ENCODE peak calls at places on chromosomes 11 and 22, in four cellular contexts. U is neural progenitor cell; O is HAP-1; K is naive thymus-derived CD4-positive, alpha-beta T cell. X is an unnamed sample. For H3K27me3, the result is how much of the 10 kb centered on the place peaks cover.

GRCh38 chr11:32297629-32298028 is 137.7 kb downstream of the WT1 start:
- DNase-seq in K (peak), U (peak), O (peak), X (no peak)

GRCh38 chr11:68099474-68100405 is 21.4 kb downstream of the CHKA start:
- DNase-seq in K (peak), U (no peak), O (no peak), X (no peak)

GRCh38 chr11:124285610-124286344 is 28.0 kb downstream of the OR8D1 start:
- DNase-seq in K (no peak), O (no peak), U (no peak), X (no peak)

GRCh38 chr11:75087319-75088055 is 9.2 kb downstream of the OR2AT4 start:
- DNase-seq in K (no peak), U (no peak), O (no peak), X (no peak)

GRCh38 chr11:69434341-69434960 is 47.0 kb upstream of the LINC01488 start:
- DNase-seq in U (peak), O (no peak), K (no peak), X (no peak)

GRCh38 chr11:120222916-120223315 is 12.1 kb downstream of the OAF start:
- DNase-seq in U (no peak), K (no peak), O (no peak), X (no peak)

GRCh38 chr11:114060402-114061052 is 1.0 kb downstream of the ZBTB16 start:
- DNase-seq in O (no peak), U (peak), K (peak), X (no peak)

GRCh38 chr11:87300640-87301381 is 263.1 kb downstream of the TMEM135 start:
- DNase-seq in K (no peak), O (no peak), U (no peak), X (no peak)

GRCh38 chr11:123659311-123659710 is 4.9 kb upstream of the SCN3B start:
- DNase-seq in K (no peak), U (no peak), O (no peak), X (no peak)

GRCh38 chr11:61516675-61517516 is 8.3 kb downstream of the LRRC10B start:
- DNase-seq in K (peak), O (no peak), U (peak), X (peak)

GRCh38 chr11:1238767-1239595 is 16.1 kb downstream of the MUC5B start:
- DNase-seq in U (peak), O (no peak), K (no peak), X (no peak)

GRCh38 chr11:70583781-70584218 is 185.5 kb downstream of the CTTN start:
- DNase-seq in K (no peak), O (no peak), U (no peak), X (no peak)

GRCh38 chr11:108561535-108561991 is 32.0 kb downstream of the EXPH5 start:
- DNase-seq in K (no peak), U (no peak), O (no peak), X (no peak)

GRCh38 chr11:131064373-131064991 is 148.2 kb upstream of the SNX19 start:
- DNase-seq in U (peak), O (peak), K (no peak), X (peak)

GRCh38 chr11:69166186-69167115 is 10.7 kb downstream of the SMIM38 start:
- DNase-seq in O (no peak), U (peak), K (no peak), X (no peak)

GRCh38 chr11:69876013-69876412 is 56.8 kb upstream of the FGF3 start:
- DNase-seq in U (no peak), K (no peak), O (no peak), X (no peak)

GRCh38 chr11:74714904-74715303 is 16.3 kb downstream of the CHRDL2 start:
- DNase-seq in K (no peak), O (no peak), U (no peak), X (no peak)

GRCh38 chr11:78991681-78992080 is 417.0 kb upstream of the NARS2 start:
- DNase-seq in K (no peak), U (no peak), O (no peak), X (no peak)

GRCh38 chr11:62842171-62842717 is 2.9 kb upstream of the WDR74 start:
- DNase-seq in K (no peak), U (no peak), O (no peak), X (no peak)

GRCh38 chr11:35546317-35546716 is 20.9 kb upstream of the PAMR1 start:
- DNase-seq in K (no peak), O (no peak), U (no peak), X (no peak)

DNA sequence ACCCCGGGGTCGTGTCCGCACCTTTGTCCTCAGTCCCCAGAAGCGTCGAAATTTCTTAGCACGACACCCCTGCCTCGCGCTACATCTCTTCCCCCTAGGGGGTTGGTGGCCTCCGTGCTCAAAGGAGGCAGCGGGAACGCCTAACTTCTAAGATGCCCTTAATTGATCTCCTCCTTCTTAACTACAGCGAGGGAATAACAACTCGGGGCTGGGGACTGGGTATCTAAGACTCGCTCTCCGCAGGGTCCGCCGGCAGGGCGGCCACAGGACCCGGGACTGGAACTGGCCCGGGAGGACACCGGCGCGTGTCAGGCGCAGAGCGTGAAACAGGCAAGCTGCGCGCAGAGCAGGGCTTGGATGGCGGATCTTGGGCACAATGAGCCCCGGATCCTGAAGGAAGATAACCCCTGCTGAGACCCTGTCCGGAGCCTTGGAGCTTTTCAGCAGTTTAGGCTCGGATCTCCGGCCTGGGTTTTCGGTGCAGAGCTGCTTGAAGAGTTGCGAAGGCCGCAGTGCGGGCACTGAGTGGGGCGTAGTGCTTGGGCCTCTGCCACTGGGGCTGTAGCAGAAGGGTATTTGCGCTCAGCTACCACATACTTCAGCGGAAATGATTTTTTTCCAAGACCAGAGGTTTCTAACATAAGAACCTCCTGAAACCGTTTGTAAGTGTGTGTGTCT is 2.0 kb upstream of the CALCA start:
- DNase-seq in O (no peak), K (peak), U (peak), X (no peak)
- H3K27me3 ChIP-seq in O (under half), K (under half), U (half or more), X (half or more)

GRCh38 chr11:83941050-83941449 is 654.9 kb upstream of the CCDC90B start:
- DNase-seq in K (no peak), U (no peak), O (no peak), X (no peak)
- H3K27me3 ChIP-seq in K (under half), U (under half), O (under half), X (under half)

GRCh38 chr22:24106385-24107381 is 74.6 kb upstream of the SUSD2 start:
- DNase-seq in K (peak), O (no peak), U (peak), X (no peak)

GRCh38 chr22:24105661-24106060 is 75.6 kb upstream of the SUSD2 start:
- DNase-seq in K (no peak), U (no peak), O (no peak), X (no peak)

GRCh38 chr22:24109649-24110048 is 71.6 kb upstream of the SUSD2 start:
- DNase-seq in U (no peak), O (no peak), K (no peak), X (no peak)

GRCh38 chr22:24108073-24108472 is 73.2 kb upstream of the SUSD2 start:
- DNase-seq in U (peak), O (no peak), K (no peak), X (no peak)

GRCh38 chr22:24107668-24108067 is 73.6 kb upstream of the SUSD2 start:
- DNase-seq in O (no peak), U (no peak), K (no peak), X (no peak)
- H3K27me3 ChIP-seq in O (under half), U (under half), K (under half), X (under half)

GRCh38 chr22:38943882-38944281 is 13.5 kb upstream of the APOBEC3A start:
- DNase-seq in O (no peak), K (no peak), U (no peak), X (no peak)
- H3K27me3 ChIP-seq in O (half or more), K (under half), U (under half), X (under half)

GRCh38 chr22:38843716-38844660 is at the start of gene NPTXR:
- DNase-seq in U (peak), O (peak), K (peak), X (no peak)
- H3K27me3 ChIP-seq in U (half or more), O (under half), K (under half), X (under half)

GRCh38 chr11:17481905-17482304 is 5.3 kb upstream of the ABCC8 start:
- DNase-seq in K (no peak), O (no peak), U (no peak), X (no peak)
- H3K27me3 ChIP-seq in K (under half), O (under half), U (under half), X (under half)

GRCh38 chr11:66239998-66240780 is 28.2 kb upstream of the RAB1B start:
- DNase-seq in K (no peak), U (no peak), O (no peak), X (no peak)
- H3K27me3 ChIP-seq in K (under half), U (under half), O (under half), X (under half)

X was measured in iPS DF 6.9.